ENCODE peak calls at places on chromosomes 1 and 21, in nine cellular contexts. N, K, L, C, G, A, E, T and V are unnamed samples.
A peak's percentile ranks its signal among the peaks of the same experiment; 100 is the strongest.

GRCh38 chr21:41425954-41426655 is at the start of gene MX1:
- DNase-seq in A (no peak), N (peak; percentile 79), K (peak; percentile 78), T (peak; percentile 61), C (peak; percentile 73), G (peak; percentile 96), E (peak; percentile 92), L (peak; percentile 81), V (peak; percentile 82)

GRCh38 chr1:35768350-35769187 is 1.2 kb downstream of the CLSPN start:
- DNase-seq in N (no peak), E (no peak), K (peak; percentile 22), L (no peak), T (no peak), C (no peak), A (no peak), G (no peak), V (no peak)

GRCh38 chr1:193013005-193013404 is 46.2 kb downstream of the UCHL5 start:
- DNase-seq in T (no peak), G (no peak), K (no peak), A (no peak), L (no peak), C (no peak), N (no peak), E (no peak), V (no peak)

GRCh38 chr1:228452194-228453021 is 34.8 kb upstream of the RNF187 start:
- DNase-seq in K (no peak), L (no peak), N (no peak), E (no peak), A (no peak), T (no peak), G (peak; percentile 68), C (no peak), V (no peak)

GRCh38 chr1:110689868-110690267 is 15.1 kb upstream of the KCNA3 start:
- DNase-seq in E (no peak), K (no peak), L (no peak), C (no peak), T (no peak), N (no peak), G (no peak), A (no peak), V (no peak)

GRCh38 chr1:207644852-207645631 is at the start of gene CR1L:
- DNase-seq in N (peak; percentile 87), E (peak; percentile 79), C (peak; percentile 68), T (no peak), L (peak; percentile 69), G (peak; percentile 94), A (peak; percentile 68), K (no peak), V (peak; percentile 22)

GRCh38 chr1:152309955-152310354 is 15.1 kb downstream of the FLG start:
- DNase-seq in A (no peak), C (no peak), T (no peak), E (no peak), K (no peak), L (no peak), N (no peak), G (peak; percentile 25), V (no peak)

GRCh38 chr1:161721738-161722343 is 497 bp downstream of the FCRLB start:
- DNase-seq in K (no peak), N (no peak), E (no peak), L (no peak), T (no peak), G (no peak), C (no peak), A (no peak), V (no peak)

GRCh38 chr1:161207173-161207572 is 5.0 kb downstream of the NDUFS2 start:
- DNase-seq in C (peak; percentile 94), G (no peak), L (peak; percentile 77), K (no peak), N (no peak), T (no peak), A (no peak), E (no peak), V (no peak)

GRCh38 chr1:149848811-149849210 is 50.6 kb upstream of the BOLA1 start:
- DNase-seq in C (no peak), N (no peak), G (no peak), L (peak; percentile 0), K (peak; percentile 55), T (no peak), A (no peak), E (no peak), V (no peak)

GRCh38 chr1:93437976-93438605 is 9.8 kb upstream of the FNBP1L start:
- DNase-seq in T (no peak), E (no peak), C (no peak), N (no peak), L (no peak), A (no peak), K (peak; percentile 53), G (no peak), V (peak; percentile 15)

GRCh38 chr1:67464741-67465140 is 34.5 kb upstream of the SERBP1 start:
- DNase-seq in K (no peak), C (no peak), E (no peak), A (no peak), N (peak; percentile 35), L (no peak), T (no peak), G (no peak), V (no peak)

GRCh38 chr1:171433451-171433850 is 51.9 kb upstream of the PRRC2C start:
- DNase-seq in C (no peak), T (no peak), K (no peak), G (no peak), E (no peak), N (no peak), L (no peak), A (no peak), V (no peak)

GRCh38 chr1:232995189-232995588 is 44.8 kb downstream of the NTPCR start:
- DNase-seq in C (no peak), T (no peak), E (no peak), K (no peak), L (no peak), A (no peak), G (no peak), N (no peak), V (no peak)

GRCh38 chr1:51519857-51520699 is 1.0 kb upstream of the EPS15 start:
- DNase-seq in L (no peak), E (no peak), G (no peak), T (no peak), A (no peak), C (no peak), N (no peak), K (no peak), V (no peak)

GRCh38 chr1:27339213-27339612 is 2.6 kb upstream of the SYTL1 start:
- DNase-seq in E (no peak), K (no peak), T (no peak), G (peak; percentile 33), N (no peak), A (no peak), L (no peak), C (no peak), V (no peak)

GRCh38 chr1:186617860-186618780 is 62.1 kb downstream of the PTGS2 start:
- DNase-seq in L (peak; percentile 8), C (peak; percentile 70), A (peak; percentile 63), E (peak; percentile 60), T (peak; percentile 73), G (peak; percentile 80), N (peak; percentile 4), K (peak; percentile 62), V (peak; percentile 83)

GRCh38 chr1:21308847-21309652 is 18.8 kb upstream of the ECE1 start:
- DNase-seq in T (no peak), E (no peak), L (no peak), G (no peak), C (no peak), N (peak; percentile 86), K (no peak), A (no peak), V (no peak)

GRCh38 chr1:24107462-24108225 is 4.3 kb downstream of the MYOM3 start:
- DNase-seq in T (no peak), A (no peak), C (no peak), G (no peak), E (peak; percentile 63), K (no peak), N (no peak), L (no peak), V (no peak)

DNA sequence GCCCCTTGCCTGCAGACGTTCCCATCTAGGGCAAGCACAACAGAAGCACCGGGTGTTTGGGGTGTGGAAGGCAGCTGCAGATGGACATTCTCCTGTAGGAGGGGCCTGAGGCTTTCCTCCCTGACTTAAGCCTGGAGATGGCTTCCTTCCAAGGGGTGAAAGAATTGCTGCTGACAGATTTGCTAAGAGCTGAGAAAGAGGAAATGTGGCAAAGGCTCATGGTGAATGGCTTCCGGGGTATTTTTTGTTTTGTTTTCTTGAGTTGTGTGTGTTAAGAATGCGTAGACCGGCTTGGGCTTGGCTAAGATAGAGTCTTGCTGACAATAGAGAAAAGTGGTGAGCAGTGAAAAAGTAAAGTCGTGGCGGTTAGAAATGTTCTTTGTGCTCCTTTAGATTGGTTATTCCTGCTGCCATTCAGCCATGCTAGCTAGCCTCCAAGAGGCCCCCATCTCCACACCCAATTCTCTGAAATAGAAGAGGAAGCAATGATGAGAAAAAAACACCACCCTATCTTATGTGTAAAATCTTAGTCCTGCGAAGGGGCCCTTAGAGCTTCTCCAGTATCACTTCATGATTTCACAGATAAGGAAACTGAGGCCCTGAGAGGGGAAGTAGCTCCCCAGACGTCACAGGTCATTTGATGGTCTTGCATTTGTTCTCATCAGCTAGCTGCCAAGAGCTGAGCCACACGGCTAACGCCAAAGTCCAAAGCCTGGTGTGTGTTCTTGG is 36.9 kb downstream of the EIF2D start:
- DNase-seq in L (peak; percentile 70), K (peak; percentile 35), T (no peak), E (no peak), G (no peak), C (peak; percentile 76), A (peak; percentile 58), N (peak; percentile 33), V (no peak)
- H3K4me3 ChIP-seq in L (no peak overlapping the region), K (no peak overlapping the region), T (peak overlapping the region; percentile 66), E (no peak overlapping the region), G (peak overlapping the region; percentile 0), C (no peak overlapping the region), A (no peak overlapping the region), N (no peak overlapping the region), V (peak overlapping the region; percentile 6)

DNA sequence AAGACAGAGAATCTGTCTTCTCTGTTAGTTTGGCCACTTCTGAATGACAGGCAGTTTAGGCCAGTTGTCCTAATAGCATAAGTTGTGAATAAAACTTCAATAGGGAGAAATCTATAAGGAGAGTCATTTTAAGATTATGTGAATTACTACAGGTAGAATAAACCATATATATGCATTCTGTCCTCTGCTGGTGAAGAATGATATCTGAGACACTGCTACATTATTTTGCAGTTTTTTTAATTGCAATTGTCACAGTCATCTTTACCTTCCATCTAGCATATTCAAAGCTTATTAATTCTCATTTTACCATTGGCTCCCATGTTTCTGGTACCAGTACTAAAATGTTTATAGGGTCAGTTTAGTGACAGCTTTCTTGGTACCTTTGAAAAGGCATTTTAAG is 519.6 kb upstream of the DEPDC1 start:
- DNase-seq in C (no peak), A (no peak), K (no peak), N (no peak), E (no peak), L (no peak), G (no peak), T (no peak), V (no peak)
- TF ChIP-seq CTCF in C (no peak), A (no peak), K (peak; percentile 21), N (no peak), E (no peak), L (no peak), G (no peak), T (no peak), V (no peak)

GRCh38 chr1:213051881-213052202 is 801 bp downstream of the RPS6KC1 start:
- DNase-seq in A (no peak), K (no peak), L (no peak), T (no peak), G (no peak), C (no peak), N (no peak), E (no peak), V (no peak)
- H3K4me3 ChIP-seq in A (no peak overlapping the region), K (peak overlapping the region; percentile 88), L (peak overlapping the region; percentile 93), T (peak overlapping the region; percentile 94), G (peak overlapping the region; percentile 84), C (peak overlapping the region; percentile 70), N (no peak overlapping the region), E (no peak overlapping the region), V (peak overlapping the region; percentile 89)

GRCh38 chr21:43718872-43719747 is at the start of gene PDXK:
- DNase-seq in G (peak; percentile 99), E (peak; percentile 94), A (peak; percentile 66), L (peak; percentile 84), N (peak; percentile 85), K (peak; percentile 93), C (peak; percentile 83), T (peak; percentile 35), V (peak; percentile 55)
- TF ChIP-seq CTCF in G (no peak), E (no peak), A (no peak), L (peak; percentile 34), N (no peak), K (peak; percentile 59), C (no peak), T (peak; percentile 47), V (peak; percentile 4)